ENCODE peak calls at places on chromosomes 6 and 20, in eight cellular contexts. H is testis; U is stimulated activated CD8-positive, alpha-beta memory T cell treated with anti-CD3 and anti-CD28 coated beads, Interleukin-2, amount 100 ng/mL, for 48 hours; A is ACHN; T is NCI-H1417; M is GM10248; D is NCI-H187; Y is endodermal cell. Q is an unnamed sample.

GRCh38 chr6:4256969-4257368 is 121.6 kb upstream of the ECI2 start:
- DNase-seq in T (no peak), H (no peak), Y (no peak), A (no peak), M (no peak), U (no peak), D (no peak), Q (no peak)

GRCh38 chr6:170368544-170368943 is 62.0 kb downstream of the FAM120B start:
- DNase-seq in H (no peak), T (no peak), U (no peak), Y (no peak), A (no peak), M (no peak), D (no peak), Q (no peak)

GRCh38 chr6:146286976-146287375 is 256.7 kb upstream of the RAB32 start:
- DNase-seq in D (no peak), Y (no peak), U (no peak), M (no peak), A (no peak), H (no peak), T (no peak), Q (no peak)

GRCh38 chr6:110221738-110222137 is 41.5 kb downstream of the CDC40 start:
- DNase-seq in T (no peak), M (no peak), D (no peak), A (no peak), Y (no peak), H (no peak), U (no peak), Q (no peak)

GRCh38 chr6:134257516-134257915 is 60.4 kb downstream of the SGK1 start:
- DNase-seq in Y (no peak), T (no peak), U (no peak), D (no peak), A (no peak), M (no peak), H (no peak), Q (no peak)

GRCh38 chr6:12967686-12968085 is 251.1 kb downstream of the PHACTR1 start:
- DNase-seq in T (no peak), H (no peak), A (no peak), D (no peak), M (no peak), U (no peak), Y (no peak), Q (no peak)

GRCh38 chr20:52210037-52210990 is 18.7 kb upstream of the ZFP64 start:
- DNase-seq in M (no peak), D (no peak), H (peak), A (no peak), U (no peak), Y (no peak), T (no peak), Q (no peak)

GRCh38 chr6:139028658-139029469 is at the start of gene ABRACL:
- DNase-seq in H (peak), U (peak), A (peak), Y (peak), T (peak), D (peak), M (peak), Q (peak)

GRCh38 chr6:133743621-133744020 is 145.3 kb upstream of the TCF21 start:
- DNase-seq in M (no peak), U (no peak), A (no peak), D (no peak), T (no peak), Y (no peak), H (no peak), Q (no peak)

GRCh38 chr6:115058414-115059211 is 715.8 kb upstream of the HS3ST5 start:
- DNase-seq in Y (no peak), T (peak), H (no peak), M (no peak), U (no peak), D (no peak), A (no peak), Q (no peak)

GRCh38 chr6:118668761-118669411 is 17.5 kb upstream of the CEP85L start:
- DNase-seq in M (no peak), A (no peak), Y (no peak), H (no peak), U (no peak), D (no peak), T (no peak), Q (no peak)

GRCh38 chr6:150001295-150001990 is 23.9 kb downstream of the RAET1L start:
- DNase-seq in M (peak), D (no peak), Y (no peak), H (no peak), A (no peak), T (no peak), U (no peak), Q (peak)

GRCh38 chr20:14986026-14986655 is 648.7 kb upstream of the FLRT3 start:
- DNase-seq in H (no peak), D (no peak), Y (no peak), A (peak), T (no peak), M (no peak), U (no peak), Q (no peak)

GRCh38 chr20:31593221-31594001 is 11.7 kb upstream of the ID1 start:
- DNase-seq in T (peak), U (no peak), H (no peak), A (peak), D (no peak), M (no peak), Y (peak), Q (no peak)

GRCh38 chr20:24382330-24382729 is 87.1 kb upstream of the SYNDIG1 start:
- DNase-seq in M (no peak), T (no peak), H (no peak), A (no peak), D (no peak), Y (no peak), U (no peak), Q (no peak)

GRCh38 chr6:37783831-37784584 is 35.5 kb upstream of the ZFAND3 start:
- DNase-seq in T (peak), M (peak), A (no peak), U (no peak), H (peak), Y (peak), D (peak), Q (peak)

GRCh38 chr6:14804444-14805210 is 441.2 kb upstream of the JARID2 start:
- DNase-seq in M (no peak), D (no peak), H (peak), U (no peak), Y (no peak), T (peak), A (no peak), Q (no peak)

GRCh38 chr6:119209452-119210205 is 131.2 kb upstream of the FAM184A start:
- DNase-seq in A (no peak), D (no peak), H (no peak), U (no peak), M (no peak), T (no peak), Y (no peak), Q (no peak)

GRCh38 chr6:137286926-137287325 is 67.7 kb upstream of the IFNGR1 start:
- DNase-seq in T (no peak), M (no peak), D (no peak), A (no peak), H (no peak), U (no peak), Y (no peak), Q (no peak)

GRCh38 chr20:37442986-37443385 is 78.1 kb upstream of the NNAT start:
- DNase-seq in D (no peak), A (no peak), M (no peak), T (no peak), U (no peak), H (no peak), Y (no peak), Q (no peak)

GRCh38 chr6:54621285-54621684 is 225.3 kb upstream of the FAM83B start:
- DNase-seq in Y (peak), H (peak), U (no peak), M (no peak), A (peak), T (peak), D (no peak), Q (no peak)

GRCh38 chr20:39829255-39829654 is 859.8 kb downstream of the MAFB start:
- DNase-seq in Y (peak), H (no peak), M (no peak), D (no peak), T (peak), U (no peak), A (no peak), Q (no peak)

GRCh38 chr20:35618372-35619131 is 2.9 kb downstream of the SPAG4 start:
- DNase-seq in T (peak), D (no peak), A (peak), H (no peak), Y (peak), M (no peak), U (no peak), Q (no peak)

GRCh38 chr6:13873288-13874190 is 51.2 kb upstream of the RNF182 start:
- DNase-seq in H (peak), Y (peak), T (peak), D (peak), U (peak), M (peak), A (peak), Q (peak)

GRCh38 chr20:24341781-24342180 is 127.6 kb upstream of the SYNDIG1 start:
- DNase-seq in A (no peak), U (no peak), Y (no peak), M (no peak), D (no peak), H (no peak), T (no peak), Q (no peak)

GRCh38 chr20:17843246-17844132 is 125.1 kb downstream of the SNX5 start:
- DNase-seq in U (no peak), T (no peak), Y (no peak), D (no peak), M (no peak), H (peak), A (peak), Q (no peak)

GRCh38 chr20:2578430-2579192 is 42.2 kb downstream of the TMC2 start:
- DNase-seq in M (no peak), U (no peak), H (peak), D (no peak), T (peak), Y (no peak), A (no peak), Q (no peak)

GRCh38 chr20:41261790-41262717 is 55.5 kb downstream of the ZHX3 start:
- DNase-seq in Y (no peak), M (no peak), T (no peak), H (no peak), A (no peak), U (no peak), D (no peak), Q (no peak)

GRCh38 chr6:170208171-170208601 is 82.7 kb downstream of the DLL1 start:
- DNase-seq in D (no peak), H (no peak), A (no peak), M (no peak), Y (peak), U (no peak), T (no peak), Q (peak)

GRCh38 chr6:14639983-14640599 is 522.5 kb downstream of the CD83 start:
- DNase-seq in D (no peak), Y (peak), A (no peak), M (no peak), T (no peak), H (no peak), U (no peak), Q (no peak)

GRCh38 chr6:111958534-111958933 is 85.3 kb upstream of the FYN start:
- DNase-seq in U (no peak), D (no peak), Y (no peak), A (no peak), H (no peak), T (peak), M (no peak), Q (no peak)